ENCODE peak calls at places on chromosomes 13 and 19, in seven cellular contexts. J, U, P, S, O, B and K are unnamed samples.

GRCh38 chr13:78978381-78978998 is 319.5 kb upstream of the OBI1 start:
- DNase-seq in J (peak; percentile 47), U (peak; percentile 13), P (no peak), S (peak; percentile 47), O (peak; percentile 69), B (no peak), K (peak; percentile 75)

GRCh38 chr13:99351772-99352171 is 44.6 kb upstream of the GPR183 start:
- DNase-seq in J (no peak), U (no peak), P (no peak), S (no peak), O (no peak), B (no peak), K (no peak)

GRCh38 chr13:50801087-50801931 is 42.2 kb downstream of the DLEU7 start:
- DNase-seq in J (peak; percentile 55), U (peak; percentile 14), P (peak; percentile 37), S (peak; percentile 82), O (peak; percentile 79), B (no peak), K (peak; percentile 89)

GRCh38 chr19:1281270-1281894 is 4.3 kb upstream of the EFNA2 start:
- DNase-seq in J (no peak), U (no peak), P (no peak), S (no peak), O (no peak), B (no peak), K (no peak)

GRCh38 chr13:29547135-29547534 is 48.4 kb downstream of the SLC7A1 start:
- DNase-seq in J (no peak), U (no peak), P (no peak), S (peak; percentile 36), O (no peak), B (no peak), K (peak; percentile 66)

GRCh38 chr19:45568732-45569131 is 15.9 kb downstream of the OPA3 start:
- DNase-seq in J (no peak), U (peak; percentile 56), P (no peak), S (no peak), O (peak; percentile 98), B (no peak), K (peak; percentile 78)

GRCh38 chr13:97600438-97601080 is 166.6 kb downstream of the RAP2A start:
- DNase-seq in J (no peak), U (no peak), P (no peak), S (no peak), O (peak; percentile 77), B (no peak), K (peak; percentile 42)

GRCh38 chr13:34020388-34020787 is 202.4 kb downstream of the RFC3 start:
- DNase-seq in J (no peak), U (no peak), P (no peak), S (no peak), O (no peak), B (no peak), K (no peak)

GRCh38 chr19:2774953-2775555 is 8.0 kb downstream of the SGTA start:
- DNase-seq in J (no peak), U (no peak), P (no peak), S (peak; percentile 43), O (no peak), B (no peak), K (no peak)

GRCh38 chr13:111845621-111846351 is 221.2 kb upstream of the SOX1 start:
- DNase-seq in J (no peak), U (no peak), P (no peak), S (no peak), O (no peak), B (no peak), K (no peak)

GRCh38 chr19:40213882-40214570 is 4.2 kb downstream of the TTC9B start:
- DNase-seq in J (no peak), U (no peak), P (no peak), S (no peak), O (no peak), B (no peak), K (no peak)

GRCh38 chr19:17766543-17767131 is 15.4 kb downstream of the FCHO1 start:
- DNase-seq in J (peak; percentile 88), U (peak; percentile 64), P (peak; percentile 70), S (peak; percentile 70), O (peak; percentile 80), B (peak; percentile 78), K (peak; percentile 79)

GRCh38 chr19:20259615-20260014 is 92.6 kb downstream of the ZNF486 start:
- DNase-seq in J (no peak), U (no peak), P (no peak), S (no peak), O (no peak), B (no peak), K (no peak)

GRCh38 chr13:19860884-19861655 is 2.4 kb downstream of the ZMYM5 start:
- DNase-seq in J (no peak), U (no peak), P (no peak), S (no peak), O (peak; percentile 66), B (no peak), K (peak; percentile 66)
- H3K4me3 ChIP-seq in J (no peak overlapping the region), U (peak overlapping the region; percentile 67), P (peak overlapping the region; percentile 97), S (peak overlapping the region; percentile 80), O (peak overlapping the region; percentile 7), B (peak overlapping the region; percentile 79), K (peak overlapping the region; percentile 87)

DNA sequence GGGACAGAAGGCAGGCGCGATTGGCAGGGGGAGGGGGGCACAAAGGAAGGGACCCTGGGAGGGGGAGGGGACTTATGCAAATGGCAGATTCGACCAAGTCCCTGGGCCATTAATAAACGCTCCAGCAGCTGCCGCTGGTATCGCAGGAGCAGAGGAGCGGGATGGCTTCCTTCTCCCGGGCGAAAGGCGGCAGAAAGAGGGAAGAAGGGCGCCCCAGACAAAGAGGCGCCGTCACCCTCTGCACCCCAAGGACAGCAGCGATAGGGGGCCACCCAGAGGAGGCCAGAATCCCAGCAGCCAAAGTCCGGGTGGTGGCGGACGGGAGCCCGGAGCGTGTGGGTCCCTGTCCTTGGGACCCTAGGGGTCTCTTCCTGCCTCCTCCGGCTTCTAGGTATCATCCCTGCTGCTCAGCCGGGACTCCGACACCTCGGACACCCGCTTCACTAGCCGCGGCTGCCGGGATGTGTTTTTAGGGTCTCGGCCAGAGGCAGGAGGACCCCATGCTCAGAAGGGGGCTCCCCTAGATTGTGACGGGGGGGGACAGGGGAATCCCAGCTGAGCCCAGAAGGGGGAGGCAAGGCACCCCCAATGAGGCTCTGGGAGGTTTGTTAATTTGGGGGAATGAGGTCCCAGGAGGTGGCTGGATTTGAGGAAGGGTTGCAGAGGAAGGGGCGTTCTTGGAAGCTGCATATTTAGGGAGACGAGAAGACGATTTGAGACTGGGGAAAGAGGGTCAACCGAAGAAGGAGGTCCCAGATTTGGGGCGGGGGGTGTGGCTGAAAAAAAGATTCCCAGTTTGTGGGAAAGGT is 1.7 kb downstream of the PTPRS start:
- DNase-seq in J (no peak), U (no peak), P (no peak), S (no peak), O (no peak), B (no peak), K (no peak)
- H3K4me3 ChIP-seq in J (peak overlapping the region; percentile 92), U (peak overlapping the region; percentile 100), P (no peak overlapping the region), S (no peak overlapping the region), O (no peak overlapping the region), B (no peak overlapping the region), K (peak overlapping the region; percentile 73)

GRCh38 chr13:59721889-59722579 is 441.7 kb downstream of the DIAPH3 start:
- DNase-seq in J (no peak), U (no peak), P (no peak), S (no peak), O (no peak), B (no peak), K (no peak)
- H3K4me3 ChIP-seq in J (no peak overlapping the region), U (no peak overlapping the region), P (no peak overlapping the region), S (no peak overlapping the region), O (no peak overlapping the region), B (no peak overlapping the region), K (no peak overlapping the region)

GRCh38 chr13:66914155-66914554 is 316.0 kb downstream of the PCDH9 start:
- DNase-seq in J (no peak), U (no peak), P (no peak), S (no peak), O (no peak), B (no peak), K (no peak)
- H3K4me3 ChIP-seq in J (no peak overlapping the region), U (no peak overlapping the region), P (no peak overlapping the region), S (no peak overlapping the region), O (no peak overlapping the region), B (no peak overlapping the region), K (no peak overlapping the region)

GRCh38 chr19:53576941-53577653 is 39.2 kb downstream of the ZNF331 start:
- DNase-seq in J (no peak), U (no peak), P (no peak), S (no peak), O (no peak), B (no peak), K (no peak)
- H3K4me3 ChIP-seq in J (no peak overlapping the region), U (no peak overlapping the region), P (no peak overlapping the region), S (no peak overlapping the region), O (no peak overlapping the region), B (no peak overlapping the region), K (no peak overlapping the region)

DNA sequence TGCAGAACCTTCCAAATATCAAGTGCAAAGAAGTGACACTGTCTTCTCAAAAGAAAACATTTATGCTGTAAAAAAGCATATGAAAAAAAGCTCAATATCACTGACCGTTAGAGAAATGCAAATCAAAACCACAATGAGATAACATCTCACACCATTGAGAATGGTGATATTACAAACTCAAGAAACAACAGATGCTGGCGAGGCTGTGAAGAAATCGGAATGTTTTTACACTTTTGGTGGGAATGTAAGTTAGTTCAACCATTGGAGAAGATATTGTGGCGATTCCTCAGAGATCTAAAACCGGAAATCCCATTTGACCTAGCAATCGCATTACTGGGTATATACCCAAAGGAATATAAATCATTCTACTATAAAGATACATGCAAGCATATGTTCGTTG is 620.0 kb downstream of the EFNB2 start:
- DNase-seq in J (no peak), U (no peak), P (no peak), S (no peak), O (no peak), B (no peak), K (no peak)
- H3K4me3 ChIP-seq in J (no peak overlapping the region), U (no peak overlapping the region), P (no peak overlapping the region), S (no peak overlapping the region), O (no peak overlapping the region), B (no peak overlapping the region), K (no peak overlapping the region)